ENCODE peak calls at places on chromosomes 13 and 19, in eight cellular contexts. G is thoracic aorta, H is mammary epithelial cell, S is IMR-90, X is lower lobe of right lung, F is neural progenitor cell, E is RWPE2, K is body of pancreas. T is an unnamed sample. For H3K4me1 and H3K36me3, the result is how much of the 10 kb centered on the place peaks cover.

GRCh38 chr19:12786149-12786870 is 5.0 kb upstream of the JUNB start:
- DNase-seq in G (no peak), H (no peak), S (no peak), X (peak), F (no peak), E (no peak), K (peak), T (no peak)

GRCh38 chr13:80447747-80448146 is 106.8 kb upstream of the SPRY2 start:
- DNase-seq in G (no peak), H (no peak), S (no peak), X (no peak), F (no peak), E (no peak), K (no peak), T (no peak)

GRCh38 chr19:16249826-16250434 is 52.2 kb downstream of the AP1M1 start:
- DNase-seq in G (no peak), H (no peak), S (peak), X (no peak), F (no peak), E (no peak), K (no peak), T (no peak)

GRCh38 chr19:31303262-31303815 is 45.9 kb downstream of the TSHZ3 start:
- DNase-seq in G (no peak), H (no peak), S (no peak), X (no peak), F (no peak), E (no peak), K (no peak), T (no peak)

GRCh38 chr19:39110263-39110967 is 15.2 kb upstream of the PAK4 start:
- DNase-seq in G (no peak), H (no peak), S (no peak), X (peak), F (peak), E (no peak), K (peak), T (peak)

GRCh38 chr13:50214514-50214913 is 199.3 kb downstream of the KCNRG start:
- DNase-seq in G (no peak), H (no peak), S (no peak), X (no peak), F (no peak), E (no peak), K (no peak), T (no peak)

GRCh38 chr13:40581277-40581579 is 85.2 kb downstream of the FOXO1 start:
- DNase-seq in G (no peak), H (no peak), S (no peak), X (no peak), F (no peak), E (no peak), K (no peak), T (no peak)

GRCh38 chr13:98479496-98480003 is 97.4 kb downstream of the STK24 start:
- DNase-seq in G (no peak), H (no peak), S (no peak), X (no peak), F (no peak), E (no peak), K (no peak), T (no peak)

GRCh38 chr13:73370066-73370465 is 311.3 kb downstream of the KLF5 start:
- DNase-seq in G (no peak), H (no peak), S (no peak), X (no peak), F (no peak), E (no peak), K (no peak), T (no peak)

GRCh38 chr19:33064117-33064777 is 441 bp downstream of the RHPN2 start:
- DNase-seq in G (no peak), H (no peak), S (no peak), X (peak), F (no peak), E (no peak), K (peak), T (peak)

GRCh38 chr19:51946602-51947001 is 19.3 kb downstream of the ZNF613 start:
- DNase-seq in G (no peak), H (no peak), S (no peak), X (no peak), F (no peak), E (no peak), K (no peak), T (no peak)

GRCh38 chr13:24272452-24273161 is 36.8 kb upstream of the C1QTNF9 start:
- DNase-seq in G (no peak), H (no peak), S (no peak), X (peak), F (no peak), E (no peak), K (no peak), T (no peak)

GRCh38 chr19:45304141-45304926 is 18.3 kb downstream of the CKM start:
- DNase-seq in G (no peak), H (no peak), S (no peak), X (no peak), F (no peak), E (no peak), K (no peak), T (no peak)

GRCh38 chr19:41431426-41432386 is 4.5 kb upstream of the B3GNT8 start:
- DNase-seq in G (no peak), H (peak), S (peak), X (peak), F (no peak), E (no peak), K (no peak), T (no peak)

GRCh38 chr13:98014766-98015165 is 61.3 kb downstream of the IPO5 start:
- DNase-seq in G (no peak), H (peak), S (peak), X (no peak), F (no peak), E (no peak), K (no peak), T (no peak)

GRCh38 chr13:113616991-113617749 is 32.6 kb downstream of the TFDP1 start:
- DNase-seq in G (no peak), H (no peak), S (peak), X (no peak), F (peak), E (no peak), K (peak), T (no peak)

GRCh38 chr19:22619932-22620331 is 14.2 kb upstream of the ZNF492 start:
- DNase-seq in G (no peak), H (no peak), S (no peak), X (no peak), F (no peak), E (no peak), K (no peak), T (no peak)

GRCh38 chr19:3463959-3464796 is 16.1 kb downstream of the SMIM24 start:
- DNase-seq in G (no peak), H (no peak), S (no peak), X (no peak), F (no peak), E (no peak), K (no peak), T (no peak)

GRCh38 chr19:53091413-53091812 is 11.8 kb downstream of the ZNF160 start:
- DNase-seq in G (no peak), H (no peak), S (no peak), X (no peak), F (peak), E (no peak), K (no peak), T (no peak)

GRCh38 chr13:23715762-23716235 is 145.6 kb downstream of the TNFRSF19 start:
- DNase-seq in G (no peak), H (no peak), S (no peak), X (no peak), F (no peak), E (no peak), K (peak), T (peak)

GRCh38 chr19:4713384-4713951 is 10.2 kb downstream of the DPP9 start:
- DNase-seq in G (no peak), H (peak), S (peak), X (no peak), F (no peak), E (peak), K (peak), T (no peak)

GRCh38 chr13:37561031-37561430 is 37.5 kb downstream of the POSTN start:
- DNase-seq in G (no peak), H (no peak), S (peak), X (no peak), F (no peak), E (no peak), K (no peak), T (no peak)

GRCh38 chr13:100530645-100531044 is 57.9 kb downstream of the GGACT start:
- DNase-seq in G (no peak), H (no peak), S (peak), X (no peak), F (no peak), E (no peak), K (no peak), T (no peak)

GRCh38 chr19:17235618-17236413 is 9.8 kb downstream of the OCEL1 start:
- DNase-seq in G (no peak), H (peak), S (peak), X (peak), F (peak), E (no peak), K (peak), T (no peak)

GRCh38 chr19:18577365-18577914 is 5.8 kb downstream of the UBA52 start:
- DNase-seq in G (no peak), H (no peak), S (no peak), X (no peak), F (no peak), E (no peak), K (no peak), T (no peak)

GRCh38 chr19:18576383-18576782 is 4.7 kb downstream of the UBA52 start:
- DNase-seq in G (no peak), H (no peak), S (no peak), X (no peak), F (no peak), E (no peak), K (no peak), T (no peak)

GRCh38 chr19:18586311-18586710 is 2.3 kb upstream of the REX1BD start:
- DNase-seq in G (no peak), H (no peak), S (no peak), X (no peak), F (no peak), E (no peak), K (no peak), T (no peak)

GRCh38 chr19:18574691-18575291 is 3.1 kb downstream of the UBA52 start:
- DNase-seq in G (no peak), H (no peak), S (no peak), X (no peak), F (no peak), E (no peak), K (no peak), T (no peak)

GRCh38 chr19:18580311-18580710 is 8.3 kb upstream of the REX1BD start:
- DNase-seq in G (no peak), H (no peak), S (no peak), X (no peak), F (no peak), E (no peak), K (no peak), T (no peak)
- H3K4me1 ChIP-seq in G (under half), H (under half), S (under half), X (under half), F (under half), E (under half), K (under half), T (under half)

GRCh38 chr13:28548872-28549271 is 53.9 kb upstream of the FLT1 start:
- DNase-seq in G (no peak), H (no peak), S (no peak), X (no peak), F (peak), E (no peak), K (no peak), T (no peak)
- TF ChIP-seq CTCF in G (no peak), H (no peak), S (peak), X (no peak), F (peak), E (no peak), K (no peak), T (no peak)

DNA sequence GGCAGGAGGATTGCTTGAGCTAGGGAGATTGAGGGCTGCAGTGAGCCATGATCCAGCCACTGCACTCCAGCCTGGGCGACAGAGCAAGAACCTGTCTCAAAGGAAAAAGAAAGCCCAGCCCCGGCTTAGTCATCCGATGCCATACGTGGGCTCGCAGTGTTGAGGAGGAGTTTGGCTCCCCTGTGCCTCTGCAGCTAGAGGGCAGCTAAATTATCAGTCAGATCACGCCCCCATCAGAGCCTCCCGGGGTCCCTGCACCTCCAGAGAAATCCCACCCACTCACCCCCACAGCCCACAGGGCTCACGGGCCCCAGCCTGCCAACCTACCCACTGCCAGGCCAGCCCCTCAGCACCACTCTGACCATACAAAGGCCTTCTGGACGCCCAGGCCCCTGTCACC is 27.6 kb downstream of the MAU2 start:
- DNase-seq in G (no peak), H (peak), S (no peak), X (no peak), F (no peak), E (no peak), K (no peak), T (no peak)
- H3K36me3 ChIP-seq in G (half or more), H (under half), S (half or more), X (half or more), F (under half), E (half or more), K (under half), T (under half)

GRCh38 chr19:30117636-30118145 is 175.7 kb downstream of the URI1 start:
- DNase-seq in G (no peak), H (no peak), S (no peak), X (no peak), F (no peak), E (no peak), K (no peak), T (no peak)
- H3K4me1 ChIP-seq in G (under half), H (under half), S (under half), X (under half), F (under half), E (under half), K (under half), T (under half)

DNA sequence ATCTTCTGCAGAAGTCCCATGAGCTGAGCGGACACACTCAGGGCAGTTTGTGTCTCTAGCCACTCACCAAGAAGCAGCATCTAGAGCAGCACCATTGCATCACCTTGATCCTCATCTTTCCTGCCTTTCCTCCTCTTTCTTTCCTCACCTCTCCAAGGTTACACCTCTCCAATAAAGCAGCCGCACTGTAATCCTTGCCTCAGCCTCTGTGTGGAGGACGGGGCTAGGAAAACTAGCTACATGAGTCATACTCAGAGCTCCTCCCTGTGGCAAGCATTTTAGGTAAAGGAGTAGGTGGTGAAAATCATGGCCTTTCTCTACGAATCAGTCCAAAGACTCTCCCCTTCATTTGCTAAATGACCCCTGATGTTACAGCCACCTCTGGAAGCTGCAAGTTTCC is 108.8 kb downstream of the DNAJC15 start:
- DNase-seq in G (no peak), H (peak), S (peak), X (no peak), F (peak), E (no peak), K (peak), T (peak)
- TF ChIP-seq CTCF in G (no peak), H (peak), S (peak), X (peak), F (peak), E (peak), K (no peak), T (peak)

GRCh38 chr19:6543866-6544347 is 13.1 kb downstream of the TNFSF9 start:
- DNase-seq in G (no peak), H (no peak), S (no peak), X (no peak), F (no peak), E (no peak), K (no peak), T (no peak)
- H3K36me3 ChIP-seq in G (under half), H (under half), S (under half), X (under half), F (under half), E (under half), K (under half), T (under half)

GRCh38 chr19:55491546-55492360 is 3.5 kb downstream of the SSC5D start:
- DNase-seq in G (no peak), H (no peak), S (no peak), X (no peak), F (no peak), E (no peak), K (no peak), T (no peak)
- H3K4me1 ChIP-seq in G (under half), H (under half), S (under half), X (under half), F (under half), E (under half), K (under half), T (under half)

DNA sequence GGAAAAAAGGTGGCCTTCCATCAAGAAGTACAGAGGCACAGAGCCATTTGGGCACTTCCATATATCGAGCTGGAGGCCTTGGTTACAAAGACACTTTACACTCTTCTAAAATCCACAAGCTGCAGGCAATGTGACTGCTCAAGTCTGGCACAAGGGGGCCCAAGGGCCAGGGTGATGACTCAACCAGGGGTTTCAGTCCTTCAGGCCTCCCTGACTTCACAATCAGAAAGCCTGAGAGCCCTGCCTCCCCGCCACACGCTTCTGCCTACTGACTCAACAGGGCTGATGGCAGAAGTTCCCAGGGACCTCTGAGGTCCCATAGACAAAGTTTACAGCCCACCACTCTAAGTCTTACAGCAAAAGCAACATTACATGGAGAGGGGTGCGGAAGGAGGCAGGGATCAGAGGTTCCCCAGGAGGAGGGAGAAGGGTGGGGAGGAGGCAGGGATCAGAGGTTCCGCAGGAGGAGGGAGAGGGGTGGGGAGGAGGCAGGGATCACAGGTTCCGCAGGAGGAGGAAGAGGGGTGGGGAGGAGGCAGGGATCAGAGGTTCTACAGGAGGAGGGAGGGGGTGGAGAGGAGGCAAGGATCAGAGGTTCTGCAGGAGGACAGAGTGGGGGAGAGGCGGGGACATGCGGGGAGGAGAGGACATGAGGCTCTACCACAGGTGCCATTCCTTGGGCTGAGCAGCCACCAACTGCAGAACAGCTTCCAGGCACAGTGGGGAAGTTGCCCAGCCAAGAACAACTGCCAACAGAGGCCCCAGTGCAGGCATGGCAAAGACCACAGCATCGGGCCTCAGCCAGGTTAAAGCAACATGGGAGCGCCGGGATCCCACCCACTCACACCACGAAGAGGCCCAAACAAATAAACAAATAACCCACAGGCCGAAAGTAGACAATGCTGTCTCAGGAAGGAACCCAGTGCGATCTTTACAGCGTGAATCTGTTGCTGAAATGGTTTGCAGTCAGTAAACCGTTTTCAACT is 52.0 kb downstream of the SLC7A1 start:
- DNase-seq in G (no peak), H (peak), S (peak), X (no peak), F (no peak), E (no peak), K (no peak), T (peak)
- TF ChIP-seq CTCF in G (no peak), H (no peak), S (peak), X (no peak), F (no peak), E (no peak), K (no peak), T (no peak)

T was measured in Caco-2.